ENCODE peak calls at places on chromosome 15, in nine cellular contexts. O, G, N, Y, U, R, F, M and P are unnamed samples.
A peak's percentile ranks its signal among the peaks of the same experiment; 100 is the strongest.

GRCh38 chr15:72220678-72221077 is 10.3 kb downstream of the PKM start:
- DNase-seq in O (no peak), G (no peak), N (no peak), Y (no peak), U (no peak), R (no peak), F (no peak), M (no peak), P (no peak)

GRCh38 chr15:65576669-65577068 is 34.3 kb downstream of the INTS14 start:
- DNase-seq in O (no peak), G (no peak), N (no peak), Y (no peak), U (peak; percentile 74), R (no peak), F (no peak), M (no peak), P (no peak)

GRCh38 chr15:25246641-25247417 is 192.0 kb downstream of the UBE3A start:
- DNase-seq in O (no peak), G (no peak), N (peak; percentile 8), Y (no peak), U (no peak), R (no peak), F (no peak), M (no peak), P (no peak)

GRCh38 chr15:58260911-58261267 is 122.7 kb downstream of the AQP9 start:
- DNase-seq in O (no peak), G (no peak), N (no peak), Y (no peak), U (no peak), R (no peak), F (peak; percentile 23), M (no peak), P (no peak)

GRCh38 chr15:82680200-82681102 is 29.2 kb downstream of the AP3B2 start:
- DNase-seq in O (peak; percentile 78), G (no peak), N (peak; percentile 87), Y (peak; percentile 73), U (no peak), R (peak; percentile 86), F (peak; percentile 92), M (peak; percentile 54), P (peak; percentile 54)

GRCh38 chr15:43465105-43465504 is 27.9 kb downstream of the TP53BP1 start:
- DNase-seq in O (no peak), G (no peak), N (no peak), Y (no peak), U (no peak), R (no peak), F (no peak), M (no peak), P (no peak)

GRCh38 chr15:58525926-58526538 is 94.2 kb downstream of the LIPC start:
- DNase-seq in O (no peak), G (no peak), N (no peak), Y (no peak), U (no peak), R (no peak), F (no peak), M (no peak), P (no peak)

GRCh38 chr15:63986751-63987341 is 59.4 kb downstream of the DAPK2 start:
- DNase-seq in O (no peak), G (no peak), N (no peak), Y (no peak), U (no peak), R (no peak), F (no peak), M (no peak), P (no peak)

GRCh38 chr15:58384667-58385066 is 47.1 kb upstream of the LIPC start:
- DNase-seq in O (no peak), G (no peak), N (no peak), Y (no peak), U (no peak), R (no peak), F (no peak), M (no peak), P (no peak)

GRCh38 chr15:74725845-74726773 is 781 bp upstream of the CYP1A1 start:
- DNase-seq in O (peak; percentile 64), G (no peak), N (peak; percentile 42), Y (peak; percentile 32), U (no peak), R (peak; percentile 63), F (peak; percentile 23), M (peak; percentile 48), P (peak; percentile 13)

GRCh38 chr15:41013698-41014414 is 60.6 kb downstream of the CHAC1 start:
- DNase-seq in O (no peak), G (no peak), N (no peak), Y (no peak), U (no peak), R (no peak), F (no peak), M (no peak), P (no peak)

GRCh38 chr15:67050062-67050461 is 15.3 kb upstream of the SMAD3 start:
- DNase-seq in O (no peak), G (no peak), N (no peak), Y (no peak), U (no peak), R (no peak), F (no peak), M (no peak), P (no peak)

GRCh38 chr15:74775132-74775562 is 6.7 kb upstream of the CSK start:
- DNase-seq in O (no peak), G (no peak), N (no peak), Y (no peak), U (no peak), R (no peak), F (no peak), M (no peak), P (no peak)

GRCh38 chr15:89043031-89044002 is 44.9 kb upstream of the ABHD2 start:
- DNase-seq in O (no peak), G (no peak), N (no peak), Y (no peak), U (no peak), R (no peak), F (no peak), M (no peak), P (no peak)

GRCh38 chr15:26157081-26157480 is 294.0 kb upstream of the ATP10A start:
- DNase-seq in O (no peak), G (no peak), N (no peak), Y (no peak), U (no peak), R (no peak), F (peak; percentile 94), M (no peak), P (no peak)

GRCh38 chr15:61753018-61753710 is 307.1 kb downstream of the VPS13C start:
- DNase-seq in O (no peak), G (no peak), N (no peak), Y (no peak), U (no peak), R (no peak), F (no peak), M (no peak), P (no peak)

GRCh38 chr15:63054985-63055384 is 12.4 kb downstream of the TPM1 start:
- DNase-seq in O (no peak), G (no peak), N (no peak), Y (no peak), U (peak; percentile 63), R (no peak), F (no peak), M (no peak), P (no peak)